ENCODE peak calls at places on chromosomes 6 and 20, in ten cellular contexts. J is naive thymus-derived CD8-positive, alpha-beta T cell; T is GM18507; K is putamen; W is cerebellar cortex; O is HS-27A; A is uterus; Z is CD8-positive, alpha-beta T cell; D is choroid plexus epithelial cell; Q is Karpas-422. I is an unnamed sample.

GRCh38 chr20:22333885-22334545 is 250.4 kb downstream of the FOXA2 start:
- DNase-seq in O (no peak), K (peak; percentile 10), D (peak; percentile 82), W (peak; percentile 55), Q (peak; percentile 84), A (no peak), T (peak; percentile 32), J (peak; percentile 3), Z (peak; percentile 24), I (no peak)

GRCh38 chr20:59149678-59150504 is 13.7 kb upstream of the ZNF831 start:
- DNase-seq in K (no peak), Z (peak; percentile 86), W (no peak), T (no peak), J (peak; percentile 70), Q (no peak), D (no peak), O (no peak), A (peak; percentile 31), I (no peak)

GRCh38 chr6:160792711-160793110 is 90.7 kb downstream of the PLG start:
- DNase-seq in T (no peak), W (no peak), A (no peak), O (no peak), D (no peak), Z (no peak), J (no peak), K (no peak), Q (no peak), I (no peak)

GRCh38 chr6:37092851-37093727 is 76.9 kb upstream of the PIM1 start:
- DNase-seq in D (no peak), K (no peak), J (no peak), W (no peak), O (no peak), A (peak; percentile 27), T (no peak), Q (no peak), Z (no peak), I (peak; percentile 74)

GRCh38 chr6:116087437-116088027 is 13.1 kb upstream of the NT5DC1 start:
- DNase-seq in K (no peak), T (no peak), W (no peak), D (peak; percentile 53), J (no peak), Q (no peak), O (no peak), A (no peak), Z (no peak), I (no peak)

GRCh38 chr6:26152226-26153101 is 65.2 kb downstream of the HFE start:
- DNase-seq in J (no peak), D (no peak), W (no peak), K (no peak), Z (no peak), Q (no peak), O (no peak), A (no peak), T (no peak), I (no peak)

GRCh38 chr20:61702246-61702645 is 363.4 kb downstream of the TAF4 start:
- DNase-seq in D (no peak), O (no peak), Z (no peak), T (no peak), W (no peak), J (no peak), Q (no peak), A (no peak), K (no peak), I (peak; percentile 12)

GRCh38 chr6:111417946-111418345 is 65.1 kb downstream of the REV3L start:
- DNase-seq in Z (no peak), J (no peak), D (no peak), Q (no peak), A (no peak), K (no peak), W (peak; percentile 34), O (no peak), T (no peak), I (no peak)

GRCh38 chr6:152026291-152026690 is 218.8 kb downstream of the ESR1 start:
- DNase-seq in J (no peak), Z (no peak), T (no peak), W (no peak), A (no peak), Q (no peak), D (no peak), O (no peak), K (no peak), I (no peak)

GRCh38 chr6:38897507-38897906 is 151.1 kb upstream of the GLP1R start:
- DNase-seq in K (no peak), Q (no peak), T (no peak), J (no peak), W (no peak), Z (no peak), O (no peak), A (no peak), D (no peak), I (no peak)

GRCh38 chr20:37880726-37881591 is 22.0 kb upstream of the VSTM2L start:
- DNase-seq in D (no peak), Z (no peak), A (peak; percentile 26), J (no peak), K (no peak), O (no peak), Q (no peak), W (no peak), T (no peak), I (peak; percentile 85)

GRCh38 chr20:1900321-1900791 is 5.1 kb downstream of the SIRPA start:
- DNase-seq in A (peak; percentile 50), T (no peak), K (peak; percentile 67), J (no peak), D (peak; percentile 85), O (no peak), Z (no peak), W (peak; percentile 91), Q (peak; percentile 87), I (no peak)

GRCh38 chr6:42460892-42461291 is 9.2 kb upstream of the TRERF1 start:
- DNase-seq in Z (no peak), T (no peak), D (peak; percentile 51), O (no peak), W (no peak), J (no peak), K (no peak), Q (no peak), A (no peak), I (no peak)

GRCh38 chr6:151004415-151005024 is 139.0 kb downstream of the MTHFD1L start:
- DNase-seq in J (no peak), T (no peak), A (peak; percentile 51), Z (no peak), K (no peak), Q (no peak), W (no peak), D (peak; percentile 94), O (peak; percentile 39), I (no peak)

GRCh38 chr6:44257007-44257752 is at the start of gene SLC35B2:
- DNase-seq in Z (peak; percentile 56), T (peak; percentile 43), K (peak; percentile 94), Q (peak; percentile 91), D (peak; percentile 79), J (peak; percentile 67), A (peak; percentile 61), O (no peak), W (peak; percentile 78), I (peak; percentile 92)

GRCh38 chr6:46216879-46217278 is 46.1 kb upstream of the ENPP5 start:
- DNase-seq in O (no peak), W (no peak), A (no peak), D (no peak), T (no peak), J (no peak), K (no peak), Z (no peak), Q (no peak), I (no peak)

GRCh38 chr6:29809249-29809648 is 18.4 kb upstream of the HLA-G start:
- DNase-seq in O (no peak), W (no peak), A (no peak), Q (no peak), K (no peak), J (no peak), Z (no peak), T (no peak), D (no peak), I (no peak)

GRCh38 chr6:69729870-69730449 is 66.8 kb downstream of the LMBRD1 start:
- DNase-seq in O (no peak), Z (no peak), J (no peak), D (peak; percentile 20), W (peak; percentile 43), Q (peak; percentile 64), K (no peak), A (no peak), T (no peak), I (no peak)

GRCh38 chr6:125812394-125813231 is 21.9 kb downstream of the NCOA7 start:
- DNase-seq in O (peak; percentile 89), Z (no peak), W (peak; percentile 28), D (peak; percentile 97), A (no peak), K (no peak), T (no peak), Q (no peak), J (no peak), I (no peak)

I was measured in kidney.